ENCODE peak calls at places on chromosome 22, in ten cellular contexts. L, H, S, U, Z, N, E, J, C and Y are unnamed samples.

GRCh38 chr22:41517172-41518047 is 26.9 kb downstream of the POLR3H start:
- DNase-seq in L (peak), H (peak), S (peak), U (peak), Z (peak), N (peak), E (no peak), J (peak), C (peak), Y (no peak)

GRCh38 chr22:24106385-24107381 is 74.6 kb upstream of the SUSD2 start:
- DNase-seq in L (no peak), H (no peak), S (no peak), U (no peak), Z (no peak), N (no peak), E (peak), J (peak), C (no peak), Y (no peak)

GRCh38 chr22:27099896-27100295 is 442.5 kb downstream of the MIAT start:
- DNase-seq in L (no peak), H (no peak), S (no peak), U (no peak), Z (no peak), N (no peak), E (no peak), J (no peak), C (no peak), Y (no peak)

GRCh38 chr22:41563051-41563711 is 2.4 kb downstream of the CSDC2 start:
- DNase-seq in L (peak), H (no peak), S (peak), U (peak), Z (peak), N (no peak), E (no peak), J (peak), C (no peak), Y (no peak)

GRCh38 chr22:46972901-46973831 is 210.7 kb downstream of the TBC1D22A start:
- DNase-seq in L (no peak), H (no peak), S (no peak), U (no peak), Z (no peak), N (no peak), E (peak), J (no peak), C (no peak), Y (no peak)

GRCh38 chr22:50302041-50302541 is 5.4 kb downstream of the PLXNB2 start:
- DNase-seq in L (no peak), H (no peak), S (no peak), U (peak), Z (no peak), N (no peak), E (no peak), J (no peak), C (no peak), Y (no peak)

GRCh38 chr22:24450600-24450999 is 23.2 kb downstream of the ADORA2A start:
- DNase-seq in L (no peak), H (no peak), S (no peak), U (no peak), Z (no peak), N (no peak), E (no peak), J (no peak), C (no peak), Y (no peak)

GRCh38 chr22:23219787-23220484 is 39.6 kb downstream of the BCR start:
- DNase-seq in L (peak), H (no peak), S (peak), U (peak), Z (peak), N (peak), E (peak), J (peak), C (no peak), Y (no peak)

GRCh38 chr22:36329217-36330078 is 58.3 kb downstream of the MYH9 start:
- DNase-seq in L (no peak), H (peak), S (peak), U (no peak), Z (peak), N (peak), E (no peak), J (peak), C (peak), Y (peak)

GRCh38 chr22:41682033-41682807 is 6.4 kb downstream of the SNU13 start:
- DNase-seq in L (peak), H (peak), S (peak), U (peak), Z (peak), N (peak), E (peak), J (peak), C (peak), Y (peak)

GRCh38 chr22:22901578-22902218 is 14.1 kb downstream of the IGLL5 start:
- DNase-seq in L (no peak), H (no peak), S (no peak), U (no peak), Z (no peak), N (no peak), E (no peak), J (no peak), C (no peak), Y (no peak)

GRCh38 chr22:19751497-19752245 is 8.9 kb upstream of the TBX1 start:
- DNase-seq in L (no peak), H (no peak), S (no peak), U (no peak), Z (no peak), N (no peak), E (no peak), J (no peak), C (no peak), Y (no peak)

GRCh38 chr22:33896801-33897620 is 23.3 kb downstream of the LARGE1 start:
- DNase-seq in L (peak), H (no peak), S (no peak), U (no peak), Z (no peak), N (no peak), E (no peak), J (peak), C (no peak), Y (no peak)

GRCh38 chr22:20027966-20028854 is 7.3 kb downstream of the TANGO2 start:
- DNase-seq in L (no peak), H (no peak), S (no peak), U (peak), Z (peak), N (no peak), E (no peak), J (peak), C (no peak), Y (no peak)

GRCh38 chr22:41862530-41863266 is 29.8 kb downstream of the SREBF2 start:
- DNase-seq in L (no peak), H (no peak), S (no peak), U (no peak), Z (no peak), N (peak), E (no peak), J (peak), C (no peak), Y (no peak)

GRCh38 chr22:24186892-24187670 is 5.8 kb downstream of the SUSD2 start:
- DNase-seq in L (no peak), H (no peak), S (no peak), U (no peak), Z (no peak), N (no peak), E (no peak), J (no peak), C (no peak), Y (no peak)

GRCh38 chr22:50085211-50085999 is at the start of gene MLC1:
- DNase-seq in L (no peak), H (no peak), S (no peak), U (no peak), Z (no peak), N (no peak), E (no peak), J (no peak), C (no peak), Y (no peak)

GRCh38 chr22:49774499-49775151 is 53.0 kb downstream of the BRD1 start:
- DNase-seq in L (no peak), H (no peak), S (no peak), U (no peak), Z (no peak), N (no peak), E (peak), J (no peak), C (no peak), Y (no peak)

GRCh38 chr22:34111210-34111824 is 191.0 kb upstream of the LARGE1 start:
- DNase-seq in L (peak), H (no peak), S (no peak), U (no peak), Z (no peak), N (no peak), E (no peak), J (peak), C (no peak), Y (no peak)

GRCh38 chr22:41779889-41780505 is 20.5 kb upstream of the CCDC134 start:
- DNase-seq in L (no peak), H (no peak), S (no peak), U (no peak), Z (no peak), N (no peak), E (no peak), J (no peak), C (no peak), Y (no peak)

GRCh38 chr22:36166518-36167220 is 6.1 kb upstream of the APOL3 start:
- DNase-seq in L (no peak), H (no peak), S (no peak), U (no peak), Z (no peak), N (no peak), E (no peak), J (no peak), C (no peak), Y (no peak)

GRCh38 chr22:23400286-23400981 is 179.7 kb downstream of the IGLL1 start:
- DNase-seq in L (no peak), H (no peak), S (no peak), U (peak), Z (no peak), N (no peak), E (no peak), J (no peak), C (no peak), Y (no peak)

GRCh38 chr22:17919276-17920144 is 104.9 kb downstream of the MICAL3 start:
- DNase-seq in L (peak), H (peak), S (no peak), U (no peak), Z (no peak), N (no peak), E (no peak), J (no peak), C (no peak), Y (no peak)

GRCh38 chr22:19723165-19723989 is at the start of gene GP1BB:
- DNase-seq in L (no peak), H (no peak), S (peak), U (peak), Z (peak), N (no peak), E (no peak), J (no peak), C (no peak), Y (no peak)

GRCh38 chr22:47354668-47355387 is 592.4 kb downstream of the TBC1D22A start:
- DNase-seq in L (no peak), H (no peak), S (no peak), U (peak), Z (no peak), N (no peak), E (peak), J (no peak), C (no peak), Y (no peak)

GRCh38 chr22:50264946-50265669 is 3.6 kb upstream of the MAPK12 start:
- DNase-seq in L (no peak), H (no peak), S (no peak), U (no peak), Z (no peak), N (no peak), E (no peak), J (no peak), C (no peak), Y (no peak)

GRCh38 chr22:19619144-19620009 is 94.9 kb upstream of the SEPTIN5 start:
- DNase-seq in L (no peak), H (no peak), S (no peak), U (no peak), Z (no peak), N (no peak), E (no peak), J (no peak), C (no peak), Y (no peak)

GRCh38 chr22:20787746-20788626 is 14.1 kb downstream of the SERPIND1 start:
- DNase-seq in L (no peak), H (no peak), S (no peak), U (no peak), Z (no peak), N (no peak), E (no peak), J (no peak), C (no peak), Y (no peak)

GRCh38 chr22:50146440-50147228 is 23.9 kb upstream of the PANX2 start:
- DNase-seq in L (peak), H (no peak), S (peak), U (peak), Z (peak), N (peak), E (peak), J (peak), C (peak), Y (no peak)

GRCh38 chr22:42932197-42932519 is 75.1 kb upstream of the ARFGAP3 start:
- DNase-seq in L (no peak), H (no peak), S (no peak), U (no peak), Z (no peak), N (no peak), E (no peak), J (no peak), C (no peak), Y (no peak)

GRCh38 chr22:42934338-42934737 is 77.3 kb upstream of the ARFGAP3 start:
- DNase-seq in L (no peak), H (no peak), S (no peak), U (no peak), Z (no peak), N (no peak), E (no peak), J (no peak), C (no peak), Y (no peak)

GRCh38 chr22:42931421-42932196 is 74.5 kb upstream of the ARFGAP3 start:
- DNase-seq in L (no peak), H (no peak), S (no peak), U (no peak), Z (no peak), N (no peak), E (no peak), J (peak), C (no peak), Y (no peak)

GRCh38 chr22:42933783-42934144 is 76.7 kb upstream of the ARFGAP3 start:
- DNase-seq in L (no peak), H (peak), S (peak), U (no peak), Z (peak), N (no peak), E (no peak), J (peak), C (no peak), Y (no peak)

GRCh38 chr22:42932857-42933782 is 76.0 kb upstream of the ARFGAP3 start:
- DNase-seq in L (no peak), H (no peak), S (no peak), U (no peak), Z (no peak), N (no peak), E (no peak), J (no peak), C (no peak), Y (no peak)
- H3K4me3 ChIP-seq in L (no peak), H (no peak), S (no peak), U (no peak), Z (peak), N (no peak), E (no peak), J (peak), C (no peak), Y (no peak)

DNA sequence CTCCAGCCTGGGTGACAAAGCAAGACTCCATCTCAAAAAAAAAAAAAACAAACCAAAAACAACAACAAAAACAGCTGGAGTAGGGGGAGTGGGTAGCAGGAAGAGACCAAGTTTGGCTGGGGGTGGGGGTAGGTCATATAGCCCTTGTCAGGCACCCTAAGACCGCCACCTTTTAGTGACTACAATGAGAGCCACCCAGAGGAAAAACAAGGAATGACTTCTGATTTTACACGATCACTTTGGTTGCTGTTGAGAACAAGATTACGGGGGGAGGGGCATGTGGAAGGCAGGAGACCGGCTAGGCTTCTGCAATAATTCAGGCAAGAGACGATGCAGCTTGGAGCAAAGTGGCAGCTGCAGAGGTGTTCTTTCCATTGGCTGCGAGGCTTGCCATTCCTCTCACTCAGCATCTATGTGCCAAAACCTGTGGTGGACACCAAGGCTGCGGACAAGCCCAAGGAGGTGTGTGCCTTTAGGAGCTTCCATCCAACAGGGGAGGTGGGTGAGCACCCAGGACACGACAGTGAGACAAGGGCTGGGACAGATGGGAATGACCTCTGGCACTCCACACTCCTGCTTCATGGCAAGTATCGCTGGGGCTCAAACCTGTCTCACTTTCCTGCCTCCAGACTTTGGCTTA is 1.7 kb downstream of the RPS19BP1 start:
- DNase-seq in L (no peak), H (no peak), S (peak), U (no peak), Z (peak), N (no peak), E (no peak), J (peak), C (no peak), Y (no peak)
- TF ChIP-seq CTCF in L (peak), H (no peak), S (peak), U (peak), Z (peak), N (no peak), E (no peak), J (peak), C (no peak), Y (no peak)

GRCh38 chr22:44462246-44463015 is 35.6 kb downstream of the RTL6 start:
- DNase-seq in L (no peak), H (no peak), S (no peak), U (no peak), Z (no peak), N (no peak), E (no peak), J (no peak), C (no peak), Y (no peak)
- H3K4me3 ChIP-seq in L (no peak), H (no peak), S (no peak), U (no peak), Z (no peak), N (no peak), E (no peak), J (no peak), C (no peak), Y (no peak)

DNA sequence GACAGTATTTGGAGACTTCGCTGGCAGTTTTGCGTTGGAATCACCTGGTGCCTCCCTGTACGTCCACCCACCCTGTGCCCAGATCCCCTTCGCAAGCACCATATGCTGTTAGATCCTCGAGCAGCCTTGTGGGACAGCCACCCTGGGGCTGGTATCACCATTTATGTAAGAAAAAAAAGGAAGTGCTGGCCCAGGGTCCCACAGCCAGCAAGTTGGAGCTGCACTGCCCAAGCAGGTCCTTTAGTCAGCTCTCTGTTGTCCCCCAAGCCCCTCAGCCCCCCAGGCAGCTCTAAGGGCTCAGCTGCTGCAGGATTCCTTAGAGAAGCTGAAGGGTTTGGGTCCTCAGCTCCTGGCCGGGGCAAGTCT is 80.3 kb downstream of the FBLN1 start:
- DNase-seq in L (no peak), H (no peak), S (no peak), U (no peak), Z (no peak), N (no peak), E (no peak), J (no peak), C (no peak), Y (no peak)
- TF ChIP-seq CTCF in L (no peak), H (no peak), S (no peak), U (no peak), Z (no peak), N (no peak), E (no peak), J (no peak), C (no peak), Y (no peak)

GRCh38 chr22:37427128-37427710 is at the start of gene ELFN2:
- DNase-seq in L (no peak), H (no peak), S (peak), U (no peak), Z (no peak), N (no peak), E (peak), J (no peak), C (no peak), Y (no peak)

GRCh38 chr22:37425369-37425768 is 1.9 kb downstream of the ELFN2 start:
- DNase-seq in L (no peak), H (no peak), S (no peak), U (no peak), Z (no peak), N (no peak), E (no peak), J (no peak), C (no peak), Y (no peak)

GRCh38 chr22:37427711-37428635 is 694 bp upstream of the ELFN2 start:
- DNase-seq in L (no peak), H (no peak), S (no peak), U (no peak), Z (no peak), N (no peak), E (peak), J (no peak), C (no peak), Y (no peak)

GRCh38 chr22:37425800-37426531 is 1.3 kb downstream of the ELFN2 start:
- DNase-seq in L (no peak), H (no peak), S (peak), U (no peak), Z (no peak), N (no peak), E (peak), J (no peak), C (no peak), Y (no peak)

GRCh38 chr22:37426532-37427127 is 649 bp downstream of the ELFN2 start:
- DNase-seq in L (no peak), H (no peak), S (no peak), U (no peak), Z (no peak), N (no peak), E (peak), J (no peak), C (no peak), Y (no peak)
- H3K4me3 ChIP-seq in L (no peak), H (peak), S (peak), U (no peak), Z (peak), N (no peak), E (peak), J (peak), C (peak), Y (peak)

DNA sequence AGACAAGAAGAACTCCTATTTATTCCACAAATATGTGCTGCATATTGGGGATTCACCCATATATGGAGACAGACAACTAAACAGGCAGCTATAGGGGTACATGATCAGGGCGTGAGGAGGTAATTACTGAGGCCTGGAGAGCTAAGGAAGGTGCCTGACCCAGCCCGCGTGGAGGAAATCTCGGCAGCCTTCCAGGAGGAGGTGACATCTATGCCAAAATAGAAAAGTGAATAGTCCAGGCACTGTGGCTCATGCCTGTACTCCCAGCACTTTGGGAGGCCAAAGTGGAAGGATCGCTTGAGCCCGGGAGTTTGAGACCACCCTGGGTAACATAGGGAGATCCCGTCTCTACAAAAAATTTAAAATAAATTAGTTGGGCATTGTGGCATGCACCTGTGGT is 13.6 kb downstream of the NIPSNAP1 start:
- DNase-seq in L (no peak), H (no peak), S (no peak), U (no peak), Z (no peak), N (no peak), E (no peak), J (no peak), C (no peak), Y (no peak)
- TF ChIP-seq CTCF in L (no peak), H (no peak), S (no peak), U (no peak), Z (no peak), N (no peak), E (no peak), J (no peak), C (no peak), Y (no peak)